ENCODE peak calls at places on chromosomes 13 and 19, in nine cellular contexts. C is bronchial epithelial cell, P is left ventricle myocardium inferior, D is IMR-90, Y is heart right ventricle, O is fibroblast of lung, M is Peyer's patch, U is BE2C, R is mammary epithelial cell. J is an unnamed sample.

GRCh38 chr13:55497486-55497885 is 1643.2 kb upstream of the PRR20A start:
- DNase-seq in P (no peak), M (no peak), U (no peak), R (no peak), D (no peak), O (no peak), Y (no peak), C (no peak), J (no peak)

GRCh38 chr13:112032186-112032835 is 34.6 kb upstream of the SOX1 start:
- DNase-seq in U (no peak), C (peak; percentile 49), M (no peak), R (peak; percentile 20), P (no peak), Y (no peak), D (peak; percentile 1), O (no peak), J (no peak)

GRCh38 chr13:112833551-112834257 is 135.3 kb upstream of the MCF2L start:
- DNase-seq in M (peak; percentile 30), R (no peak), O (no peak), P (no peak), Y (no peak), U (no peak), C (no peak), D (no peak), J (no peak)

GRCh38 chr13:50800091-50800739 is 43.3 kb downstream of the DLEU7 start:
- DNase-seq in O (no peak), R (no peak), C (no peak), P (no peak), U (no peak), Y (no peak), D (no peak), M (no peak), J (no peak)

GRCh38 chr19:52351512-52351911 is 15.5 kb downstream of the ZNF610 start:
- DNase-seq in C (no peak), O (no peak), M (no peak), P (no peak), R (no peak), Y (no peak), D (no peak), U (no peak), J (no peak)

GRCh38 chr13:44971656-44972595 is 17.3 kb downstream of the NUFIP1 start:
- DNase-seq in C (no peak), U (no peak), Y (no peak), R (no peak), P (no peak), M (no peak), O (no peak), D (peak; percentile 68), J (no peak)

GRCh38 chr13:74133657-74134201 is 475 bp downstream of the KLF12 start:
- DNase-seq in P (peak; percentile 88), M (peak; percentile 95), D (peak; percentile 95), R (peak; percentile 72), C (peak; percentile 47), O (peak; percentile 97), Y (peak; percentile 84), U (peak; percentile 83), J (peak; percentile 73)

GRCh38 chr19:14048439-14049153 is 13.3 kb downstream of the PALM3 start:
- DNase-seq in O (no peak), M (peak; percentile 84), C (peak; percentile 21), Y (peak; percentile 67), P (peak; percentile 44), U (peak; percentile 74), R (peak; percentile 19), D (no peak), J (no peak)

GRCh38 chr13:66159526-66159925 is 1070.6 kb downstream of the PCDH9 start:
- DNase-seq in D (no peak), C (no peak), Y (no peak), P (no peak), R (no peak), U (no peak), O (no peak), M (no peak), J (peak; percentile 21)

GRCh38 chr13:98997738-98998641 is 20.1 kb upstream of the DOCK9 start:
- DNase-seq in O (no peak), P (no peak), U (no peak), M (peak; percentile 62), R (peak; percentile 92), D (no peak), C (peak; percentile 84), Y (no peak), J (peak; percentile 58)

GRCh38 chr19:35328851-35329285 is at the start of gene CD22:
- DNase-seq in D (no peak), P (no peak), O (no peak), Y (no peak), U (no peak), R (no peak), M (peak; percentile 77), C (no peak), J (no peak)

GRCh38 chr19:4930664-4931063 is 21.4 kb downstream of the UHRF1 start:
- DNase-seq in D (peak; percentile 28), Y (no peak), U (no peak), C (no peak), M (no peak), O (no peak), P (no peak), R (no peak), J (no peak)

GRCh38 chr13:99356216-99357089 is 49.3 kb upstream of the GPR183 start:
- DNase-seq in D (peak; percentile 87), U (no peak), M (peak; percentile 87), R (no peak), C (peak; percentile 6), O (peak; percentile 87), P (no peak), Y (peak; percentile 31), J (peak; percentile 59)

GRCh38 chr13:102817907-102818306 is 19.0 kb downstream of the BIVM start:
- DNase-seq in D (no peak), M (no peak), Y (no peak), P (no peak), R (no peak), O (no peak), C (no peak), U (no peak), J (peak; percentile 75)

DNA sequence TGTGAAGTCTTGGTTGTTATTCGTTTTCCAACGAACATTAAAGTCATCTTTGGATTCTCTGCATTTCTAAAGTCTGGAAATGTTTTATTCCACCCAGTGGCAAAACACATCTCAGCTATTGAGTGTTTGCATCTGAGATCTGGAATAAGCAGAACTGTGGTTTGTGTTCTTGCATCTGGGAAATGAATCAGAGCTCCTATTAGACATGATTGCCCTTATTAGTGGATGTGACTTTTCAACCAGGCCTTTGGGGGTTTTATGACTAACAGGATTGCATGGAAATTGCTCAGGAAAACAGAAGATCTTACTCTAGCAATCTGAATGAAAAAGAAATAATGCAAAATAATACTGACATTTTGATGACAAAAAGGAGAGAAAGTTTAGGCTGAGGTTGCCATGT is 488.8 kb downstream of the IRS2 start:
- DNase-seq in C (peak; percentile 80), Y (no peak), M (no peak), P (no peak), D (peak; percentile 90), O (peak; percentile 89), U (no peak), R (peak; percentile 77), J (no peak)
- H3K4me3 ChIP-seq in C (no peak overlapping the region), Y (no peak overlapping the region), M (no peak overlapping the region), P (no peak overlapping the region), D (no peak overlapping the region), O (no peak overlapping the region), U (no peak overlapping the region), R (no peak overlapping the region), J (no peak overlapping the region)

GRCh38 chr19:47369923-47370625 is 21.0 kb downstream of the DHX34 start:
- DNase-seq in O (peak; percentile 73), D (peak; percentile 74), R (no peak), U (no peak), P (no peak), M (no peak), C (peak; percentile 27), Y (no peak), J (no peak)
- H3K36me3 ChIP-seq in O (peaks cover 18% of the 10 kb centered on the region), D (peaks cover 40% of the 10 kb centered on the region), R (peaks cover 26% of the 10 kb centered on the region), U (peaks cover 49% of the 10 kb centered on the region), P (peaks cover 92% of the 10 kb centered on the region), M (no peaks in the 10 kb centered on the region), C (peaks cover 29% of the 10 kb centered on the region), Y (peaks cover 37% of the 10 kb centered on the region), J (no peaks in the 10 kb centered on the region)

GRCh38 chr19:42635233-42635539 is 40.5 kb upstream of the CEACAM8 start:
- DNase-seq in M (no peak), P (no peak), Y (no peak), R (no peak), D (no peak), O (no peak), C (no peak), U (no peak), J (no peak)
- TF ChIP-seq CTCF in M (no peak), P (peak; percentile 0), Y (no peak), R (no peak), D (no peak), O (no peak), C (no peak), U (no peak), J (no peak)

GRCh38 chr19:46863818-46864629 is 3.2 kb downstream of the ARHGAP35 start:
- DNase-seq in M (peak; percentile 48), C (peak; percentile 46), O (peak; percentile 57), P (no peak), Y (no peak), U (peak; percentile 34), D (peak; percentile 61), R (peak; percentile 79), J (no peak)

GRCh38 chr19:46862974-46863632 is 2.3 kb downstream of the ARHGAP35 start:
- DNase-seq in M (peak; percentile 45), C (no peak), O (no peak), Y (no peak), U (peak; percentile 38), P (no peak), D (no peak), R (no peak), J (no peak)

GRCh38 chr19:46860846-46861690 is at the start of gene ARHGAP35:
- DNase-seq in R (no peak), Y (peak; percentile 43), D (no peak), M (peak; percentile 63), U (no peak), O (no peak), P (no peak), C (no peak), J (no peak)

GRCh38 chr19:46861691-46862503 is 1.1 kb downstream of the ARHGAP35 start:
- DNase-seq in P (no peak), D (no peak), O (no peak), C (no peak), U (no peak), Y (peak; percentile 22), R (peak; percentile 32), M (peak; percentile 49), J (no peak)

GRCh38 chr19:46862504-46862835 is 1.7 kb downstream of the ARHGAP35 start:
- DNase-seq in U (no peak), R (no peak), Y (no peak), D (no peak), M (no peak), P (no peak), C (no peak), O (no peak), J (no peak)
- H3K4me3 ChIP-seq in U (peak overlapping the region; percentile 89), R (peak overlapping the region; percentile 54), Y (peak overlapping the region; percentile 62), D (peak overlapping the region; percentile 68), M (peak overlapping the region; percentile 88), P (peak overlapping the region; percentile 79), C (peak overlapping the region; percentile 93), O (peak overlapping the region; percentile 65), J (peak overlapping the region; percentile 85)

J was measured in kidney epithelial cell.